ENCODE peak calls at places on chromosomes 2 and 18, in seven cellular contexts. J is NB4, D is transverse colon, W is adrenal gland, F is spleen, Y is lower leg skin, E is cardiac muscle cell. Q is an unnamed sample.

GRCh38 chr2:113910110-113910717 is 20.3 kb downstream of the ACTR3 start:
- DNase-seq in J (peak), D (no peak), F (peak), W (peak), Y (no peak), E (no peak), Q (no peak)

GRCh38 chr2:205763708-205764501 is 81.6 kb downstream of the NRP2 start:
- DNase-seq in Y (peak), D (peak), J (peak), W (no peak), F (no peak), E (peak), Q (no peak)

GRCh38 chr2:98093146-98093545 is 6.2 kb downstream of the VWA3B start:
- DNase-seq in Y (no peak), D (no peak), F (no peak), W (no peak), J (no peak), E (no peak), Q (no peak)

GRCh38 chr2:226891780-226892590 is 56.1 kb downstream of the RHBDD1 start:
- DNase-seq in E (no peak), F (no peak), J (no peak), D (no peak), W (no peak), Y (no peak), Q (no peak)

GRCh38 chr2:151238527-151239487 is 22.9 kb downstream of the RBM43 start:
- DNase-seq in J (peak), W (peak), F (no peak), D (peak), Y (no peak), E (peak), Q (peak)

GRCh38 chr2:211652366-211652765 is 886.2 kb downstream of the ERBB4 start:
- DNase-seq in D (no peak), E (no peak), Y (no peak), F (no peak), J (no peak), W (no peak), Q (no peak)

GRCh38 chr2:39033980-39034379 is 86.9 kb downstream of the SOS1 start:
- DNase-seq in J (no peak), Y (no peak), F (no peak), W (no peak), D (no peak), E (no peak), Q (no peak)

GRCh38 chr2:10264506-10265327 is 38.0 kb upstream of the HPCAL1 start:
- DNase-seq in W (no peak), J (no peak), D (peak), Y (peak), E (no peak), F (peak), Q (no peak)

GRCh38 chr2:101792208-101792607 is 94.7 kb downstream of the MAP4K4 start:
- DNase-seq in J (no peak), W (no peak), F (no peak), E (no peak), D (no peak), Y (no peak), Q (no peak)

GRCh38 chr18:23977709-23978483 is 36.7 kb upstream of the TTC39C start:
- DNase-seq in J (peak), F (no peak), W (peak), E (no peak), D (no peak), Y (no peak), Q (no peak)

GRCh38 chr2:33273479-33273878 is 203.0 kb upstream of the RASGRP3 start:
- DNase-seq in F (no peak), D (no peak), E (no peak), J (no peak), Y (no peak), W (no peak), Q (no peak)

GRCh38 chr2:173572848-173573247 is 218.2 kb downstream of the CDCA7 start:
- DNase-seq in D (no peak), W (no peak), F (no peak), J (peak), Y (no peak), E (no peak), Q (peak)

GRCh38 chr18:46007165-46007564 is 40.0 kb upstream of the EPG5 start:
- DNase-seq in F (no peak), D (no peak), Y (no peak), E (no peak), J (no peak), W (no peak), Q (no peak)

GRCh38 chr2:61421611-61422010 is 49.3 kb downstream of the USP34 start:
- DNase-seq in D (no peak), E (no peak), Y (peak), W (no peak), F (no peak), J (no peak), Q (no peak)

GRCh38 chr18:49206717-49207116 is 253.7 kb downstream of the DYM start:
- DNase-seq in Y (no peak), E (no peak), J (peak), W (no peak), D (no peak), F (no peak), Q (no peak)

GRCh38 chr2:23283653-23284052 is 101.3 kb upstream of the KLHL29 start:
- DNase-seq in Y (peak), F (no peak), W (no peak), J (no peak), E (no peak), D (no peak), Q (no peak)

GRCh38 chr2:176892818-176893217 is 319.8 kb upstream of the HNRNPA3 start:
- DNase-seq in J (no peak), E (no peak), W (no peak), F (no peak), Y (no peak), D (no peak), Q (no peak)

GRCh38 chr18:55137602-55138001 is 178.3 kb upstream of the CCDC68 start:
- DNase-seq in Y (no peak), F (no peak), E (no peak), D (no peak), J (no peak), W (no peak), Q (no peak)

GRCh38 chr2:147451131-147451530 is 393.7 kb upstream of the ACVR2A start:
- DNase-seq in E (no peak), F (no peak), W (no peak), Y (no peak), J (no peak), D (no peak), Q (no peak)

GRCh38 chr18:79394438-79395307 is 1.1 kb upstream of the NFATC1 start:
- DNase-seq in E (no peak), D (no peak), W (no peak), Y (no peak), F (peak), J (no peak), Q (no peak)

GRCh38 chr2:175628243-175628642 is 373.8 kb downstream of the LNPK start:
- DNase-seq in F (no peak), D (no peak), Y (no peak), J (no peak), E (no peak), W (no peak), Q (no peak)

GRCh38 chr2:191061381-191061982 is 47.5 kb upstream of the STAT1 start:
- DNase-seq in D (no peak), J (no peak), F (no peak), Y (no peak), E (no peak), W (no peak), Q (no peak)

GRCh38 chr2:127857494-127857818 is 499 bp downstream of the POLR2D start:
- DNase-seq in W (no peak), E (no peak), F (no peak), D (no peak), J (peak), Y (no peak), Q (peak)

GRCh38 chr2:234761910-234762309 is 189.9 kb upstream of the SH3BP4 start:
- DNase-seq in E (no peak), F (no peak), Y (no peak), W (no peak), D (no peak), J (no peak), Q (no peak)

GRCh38 chr18:67301592-67301991 is 214.9 kb downstream of the DSEL start:
- DNase-seq in D (no peak), E (no peak), W (no peak), J (no peak), F (no peak), Y (no peak), Q (no peak)

GRCh38 chr2:61220768-61221167 is 58.8 kb downstream of the C2orf74 start:
- DNase-seq in Y (no peak), F (no peak), E (no peak), J (no peak), D (no peak), W (no peak), Q (no peak)

GRCh38 chr2:152826880-152827279 is 108.5 kb downstream of the ARL6IP6 start:
- DNase-seq in F (no peak), Y (no peak), E (no peak), J (no peak), W (peak), D (no peak), Q (no peak)

GRCh38 chr2:98444436-98445166 is at the start of gene INPP4A:
- DNase-seq in W (peak), J (peak), Y (peak), E (peak), F (peak), D (peak), Q (peak)

GRCh38 chr2:239355139-239355538 is 45.7 kb downstream of the HDAC4 start:
- DNase-seq in Y (no peak), F (no peak), W (no peak), D (no peak), E (no peak), J (no peak), Q (no peak)

GRCh38 chr18:49459404-49460171 is 857 bp downstream of the DYM start:
- DNase-seq in J (peak), D (no peak), E (no peak), Y (no peak), F (no peak), W (peak), Q (peak)

GRCh38 chr2:215698566-215698965 is 262.7 kb upstream of the FN1 start:
- DNase-seq in F (no peak), E (no peak), J (no peak), Y (no peak), D (no peak), W (no peak), Q (peak)

GRCh38 chr2:11346129-11346528 is 1.7 kb upstream of the ROCK2 start:
- DNase-seq in J (no peak), D (no peak), W (no peak), F (no peak), Y (no peak), E (no peak), Q (no peak)
- H3K4me3 ChIP-seq in J (no peak), D (no peak), W (no peak), F (no peak), Y (no peak), E (no peak), Q (no peak)

DNA sequence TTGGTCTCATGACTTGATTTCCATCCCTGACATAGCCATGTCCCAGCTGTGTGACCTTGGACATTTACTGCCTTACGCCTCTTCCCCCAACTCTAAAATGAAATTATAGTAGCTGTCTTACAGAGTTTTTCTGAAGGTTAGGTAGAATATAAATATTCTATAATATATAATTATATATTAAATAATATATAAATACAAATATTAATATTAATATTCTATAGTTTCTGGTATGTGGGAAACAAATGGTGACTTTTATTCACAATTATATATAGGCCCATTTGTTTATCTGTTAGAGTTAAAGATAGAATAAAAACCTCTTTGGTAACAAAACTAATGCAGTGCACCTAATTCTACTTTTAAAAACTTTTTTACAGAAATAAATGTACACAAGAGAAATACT is 1.7 kb downstream of the RBBP8 start:
- DNase-seq in E (no peak), D (no peak), Y (no peak), F (no peak), J (peak), W (no peak), Q (no peak)
- H3K4me3 ChIP-seq in E (peak), D (no peak), Y (no peak), F (no peak), J (peak), W (no peak), Q (peak)

DNA sequence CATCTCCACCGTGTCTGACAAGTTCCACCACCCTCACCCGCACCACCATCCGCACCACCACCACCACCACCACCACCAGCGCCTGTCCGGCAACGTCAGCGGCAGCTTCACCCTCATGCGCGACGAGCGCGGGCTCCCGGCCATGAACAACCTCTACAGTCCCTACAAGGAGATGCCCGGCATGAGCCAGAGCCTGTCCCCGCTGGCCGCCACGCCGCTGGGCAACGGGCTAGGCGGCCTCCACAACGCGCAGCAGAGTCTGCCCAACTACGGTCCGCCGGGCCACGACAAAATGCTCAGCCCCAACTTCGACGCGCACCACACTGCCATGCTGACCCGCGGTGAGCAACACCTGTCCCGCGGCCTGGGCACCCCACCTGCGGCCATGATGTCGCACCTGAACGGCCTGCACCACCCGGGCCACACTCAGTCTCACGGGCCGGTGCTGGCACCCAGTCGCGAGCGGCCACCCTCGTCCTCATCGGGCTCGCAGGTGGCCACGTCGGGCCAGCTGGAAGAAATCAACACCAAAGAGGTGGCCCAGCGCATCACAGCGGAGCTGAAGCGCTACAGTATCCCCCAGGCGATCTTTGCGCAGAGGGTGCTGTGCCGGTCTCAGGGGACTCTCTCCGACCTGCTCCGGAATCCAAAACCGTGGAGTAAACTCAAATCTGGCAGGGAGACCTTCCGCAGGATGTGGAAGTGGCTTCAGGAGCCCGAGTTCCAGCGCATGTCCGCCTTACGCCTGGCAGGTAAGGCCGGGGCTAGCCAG is 1.2 kb downstream of the ONECUT2 start:
- DNase-seq in E (no peak), W (no peak), F (no peak), Y (no peak), J (no peak), D (no peak), Q (no peak)
- H3K4me3 ChIP-seq in E (peak), W (no peak), F (peak), Y (no peak), J (no peak), D (no peak), Q (no peak)

DNA sequence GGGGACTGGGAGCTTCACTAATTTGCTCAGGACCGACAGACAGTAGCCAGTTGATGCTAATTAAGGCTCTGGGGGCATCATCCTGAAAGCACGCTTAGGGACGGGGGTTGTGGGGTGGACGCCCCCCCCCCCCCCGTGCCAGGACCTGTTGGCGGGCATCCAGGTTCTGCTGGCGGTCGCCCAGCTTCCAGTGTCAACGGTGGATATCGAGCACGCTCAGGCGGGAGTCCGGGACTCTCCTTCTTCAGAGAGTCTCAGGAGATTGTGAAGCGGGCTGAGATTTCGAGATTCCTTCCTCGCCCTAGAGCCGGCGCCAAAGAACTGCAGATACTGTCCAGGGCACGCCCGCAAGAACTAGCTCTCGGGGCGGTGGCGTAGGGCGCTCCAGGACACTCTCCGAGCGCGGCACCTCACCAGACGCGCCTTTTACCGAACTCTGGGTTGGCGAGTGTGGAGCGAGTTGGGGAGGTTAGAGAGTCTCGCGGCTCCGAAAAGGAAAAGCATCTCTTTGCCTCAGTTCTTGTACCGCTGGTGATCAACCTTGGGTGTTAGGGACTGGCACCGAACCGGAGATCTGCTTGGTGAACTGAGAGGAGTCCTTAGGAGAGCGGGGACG is 5.6 kb downstream of the RAX start:
- DNase-seq in J (no peak), Y (no peak), D (no peak), W (no peak), F (peak), E (no peak), Q (no peak)
- H3K4me3 ChIP-seq in J (no peak), Y (no peak), D (no peak), W (no peak), F (no peak), E (no peak), Q (no peak)

GRCh38 chr2:129302106-129302505 is 677.4 kb upstream of the RAB6C start:
- DNase-seq in D (no peak), E (no peak), W (no peak), Y (no peak), J (no peak), F (no peak), Q (no peak)
- H3K4me3 ChIP-seq in D (no peak), E (no peak), W (no peak), Y (no peak), J (no peak), F (no peak), Q (no peak)

Q was measured in GM12865.